ENCODE peak calls at places on chromosomes 13 and 19, in four cellular contexts. U is stomach, H is left lung, S is A549. L is an unnamed sample.

GRCh38 chr19:52640916-52641315 is 2.8 kb upstream of the ZNF83 start:
- DNase-seq in U (no peak), H (no peak), S (no peak), L (no peak)

GRCh38 chr19:35665604-35666003 is 713 bp upstream of the UPK1A start:
- DNase-seq in U (no peak), H (peak), S (no peak), L (no peak)

GRCh38 chr13:61144301-61144700 is 271.3 kb downstream of the PCDH20 start:
- DNase-seq in U (no peak), H (no peak), S (no peak), L (no peak)

GRCh38 chr19:5062195-5062594 is 93.3 kb downstream of the KDM4B start:
- DNase-seq in U (no peak), H (no peak), S (no peak), L (no peak)

GRCh38 chr19:40740747-40741146 is 9.5 kb downstream of the ACTMAP start:
- DNase-seq in U (no peak), H (no peak), S (no peak), L (no peak)

GRCh38 chr13:110565296-110565695 is 3.8 kb upstream of the RAB20 start:
- DNase-seq in U (no peak), H (no peak), S (no peak), L (no peak)

GRCh38 chr13:111031531-111031961 is 83.6 kb upstream of the ARHGEF7 start:
- DNase-seq in U (no peak), H (no peak), S (no peak), L (no peak)

GRCh38 chr13:40680659-40681323 is 14.3 kb upstream of the FOXO1 start:
- DNase-seq in U (no peak), H (no peak), S (no peak), L (no peak)

GRCh38 chr19:39438270-39438934 is 2.7 kb upstream of the RPS16 start:
- DNase-seq in U (no peak), H (no peak), S (no peak), L (no peak)

GRCh38 chr13:101155920-101156319 is 260.4 kb downstream of the NALCN start:
- DNase-seq in U (no peak), H (no peak), S (peak), L (no peak)

GRCh38 chr19:36963262-36963661 is 47.1 kb downstream of the ZNF568 start:
- DNase-seq in U (no peak), H (no peak), S (no peak), L (no peak)

GRCh38 chr13:101624210-101624922 is 171.9 kb downstream of the ITGBL1 start:
- DNase-seq in U (no peak), H (no peak), S (no peak), L (no peak)

GRCh38 chr13:37348916-37349653 is 243.6 kb upstream of the CSNK1A1L start:
- DNase-seq in U (no peak), H (no peak), S (no peak), L (no peak)

GRCh38 chr19:20969898-20970297 is 46.8 kb downstream of the ZNF85 start:
- DNase-seq in U (no peak), H (no peak), S (no peak), L (no peak)

GRCh38 chr13:59809564-59809963 is 354.2 kb downstream of the DIAPH3 start:
- DNase-seq in U (no peak), H (no peak), S (no peak), L (no peak)

GRCh38 chr19:13396256-13397080 is 109.8 kb downstream of the CACNA1A start:
- DNase-seq in U (no peak), H (no peak), S (peak), L (no peak)

GRCh38 chr13:106911602-106912001 is 343.7 kb upstream of the ARGLU1 start:
- DNase-seq in U (no peak), H (no peak), S (no peak), L (no peak)

GRCh38 chr13:48334534-48335127 is 31.1 kb downstream of the RB1 start:
- DNase-seq in U (no peak), H (no peak), S (peak), L (no peak)

GRCh38 chr13:61768175-61768574 is 352.5 kb upstream of the PCDH20 start:
- DNase-seq in U (no peak), H (no peak), S (no peak), L (no peak)

GRCh38 chr19:24159707-24160106 is 72.7 kb downstream of the ZNF254 start:
- DNase-seq in U (no peak), H (no peak), S (no peak), L (no peak)

GRCh38 chr13:96958286-96958891 is 35.9 kb downstream of the OXGR1 start:
- DNase-seq in U (peak), H (no peak), S (no peak), L (no peak)

GRCh38 chr19:6800991-6801396 is 28.5 kb downstream of the VAV1 start:
- DNase-seq in U (no peak), H (no peak), S (peak), L (no peak)

GRCh38 chr19:37413243-37414084 is 42.6 kb downstream of the ZNF527 start:
- DNase-seq in U (no peak), H (no peak), S (no peak), L (no peak)

GRCh38 chr13:47033216-47033615 is 136.4 kb upstream of the HTR2A start:
- DNase-seq in U (no peak), H (no peak), S (no peak), L (no peak)

GRCh38 chr19:50837300-50837699 is 3.9 kb upstream of the KLK15 start:
- DNase-seq in U (no peak), H (no peak), S (no peak), L (no peak)

GRCh38 chr13:75458696-75459422 is 23.1 kb downstream of the TBC1D4 start:
- DNase-seq in U (peak), H (no peak), S (no peak), L (peak)

GRCh38 chr13:97600438-97601080 is 166.6 kb downstream of the RAP2A start:
- DNase-seq in U (no peak), H (no peak), S (no peak), L (no peak)

GRCh38 chr13:28273919-28274318 is 135.6 kb downstream of the PAN3 start:
- DNase-seq in U (no peak), H (no peak), S (no peak), L (no peak)

GRCh38 chr13:35858665-35859064 is 272.5 kb downstream of the DCLK1 start:
- DNase-seq in U (no peak), H (no peak), S (no peak), L (no peak)

GRCh38 chr19:10112895-10113591 is 1.6 kb downstream of the P2RY11 start:
- DNase-seq in U (peak), H (peak), S (no peak), L (peak)

GRCh38 chr13:97125810-97126738 is 96.1 kb upstream of the MBNL2 start:
- DNase-seq in U (no peak), H (no peak), S (no peak), L (no peak)

GRCh38 chr19:6117534-6117933 is 7.2 kb upstream of the RFX2 start:
- DNase-seq in U (no peak), H (no peak), S (no peak), L (no peak)

GRCh38 chr13:51614350-51614786 is 30.1 kb downstream of the WDFY2 start:
- DNase-seq in U (no peak), H (no peak), S (no peak), L (no peak)

GRCh38 chr19:38778733-38779132 is 5.4 kb upstream of the LGALS7 start:
- DNase-seq in U (no peak), H (no peak), S (no peak), L (no peak)

GRCh38 chr19:16328824-16329482 is 4.3 kb downstream of the KLF2 start:
- DNase-seq in U (no peak), H (no peak), S (no peak), L (no peak)

GRCh38 chr19:10037367-10037766 is 24.1 kb downstream of the RDH8 start:
- DNase-seq in U (no peak), H (no peak), S (no peak), L (no peak)

GRCh38 chr19:5228932-5229777 is 111.5 kb downstream of the PTPRS start:
- DNase-seq in U (no peak), H (no peak), S (peak), L (no peak)

GRCh38 chr19:18014197-18014596 is 6.2 kb downstream of the ARRDC2 start:
- DNase-seq in U (no peak), H (no peak), S (no peak), L (no peak)

GRCh38 chr13:31987071-31987470 is 44.5 kb upstream of the FRY start:
- DNase-seq in U (no peak), H (no peak), S (no peak), L (no peak)

DNA sequence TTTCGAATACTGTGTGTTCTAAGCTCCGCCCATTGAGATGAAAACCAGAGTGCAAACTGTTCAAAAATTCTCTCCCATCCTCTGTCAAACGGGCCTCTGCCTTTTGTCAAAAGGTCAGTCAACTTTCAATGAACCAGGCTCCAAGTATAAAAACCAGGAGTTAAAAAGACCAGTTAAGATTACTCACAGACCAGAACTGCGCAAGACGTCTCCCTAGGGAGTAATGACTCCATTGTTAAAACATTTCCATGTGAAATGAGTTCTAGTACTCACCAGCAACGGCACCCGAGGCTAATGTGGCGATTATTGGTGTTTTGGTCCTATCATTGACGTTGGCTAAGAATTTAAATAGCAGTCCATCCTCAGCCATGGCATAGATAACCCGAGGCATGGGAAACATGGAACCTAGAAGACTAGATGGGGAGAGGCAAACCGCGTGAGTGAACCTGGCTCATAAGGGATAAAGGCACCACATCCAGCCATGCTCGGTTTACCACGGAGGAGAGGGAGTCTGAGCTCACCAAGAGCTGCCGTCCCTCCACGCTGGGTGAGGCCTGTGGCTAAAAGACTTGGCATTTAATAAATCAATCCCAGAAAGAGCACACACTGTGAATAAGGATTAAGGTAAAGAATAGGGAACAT is 73.3 kb downstream of the SLC7A1 start:
- DNase-seq in U (no peak), H (no peak), S (no peak), L (no peak)
- TF ChIP-seq CTCF in U (no peak), H (no peak), S (no peak), L (no peak)

GRCh38 chr19:30375651-30376050 is 3.5 kb downstream of the ZNF536 start:
- DNase-seq in U (peak), H (no peak), S (no peak), L (no peak)
- H3K27ac ChIP-seq in U (no peak), H (no peak), S (no peak), L (no peak)

GRCh38 chr13:87671031-87671823 is at the start of gene SLITRK5:
- DNase-seq in U (peak), H (peak), S (peak), L (peak)

GRCh38 chr13:87671824-87672603 is 843 bp downstream of the SLITRK5 start:
- DNase-seq in U (no peak), H (peak), S (no peak), L (peak)

GRCh38 chr13:87667686-87668085 is 3.5 kb upstream of the SLITRK5 start:
- DNase-seq in U (no peak), H (no peak), S (no peak), L (no peak)

GRCh38 chr13:87666826-87667225 is 4.3 kb upstream of the SLITRK5 start:
- DNase-seq in U (no peak), H (no peak), S (no peak), L (no peak)

DNA sequence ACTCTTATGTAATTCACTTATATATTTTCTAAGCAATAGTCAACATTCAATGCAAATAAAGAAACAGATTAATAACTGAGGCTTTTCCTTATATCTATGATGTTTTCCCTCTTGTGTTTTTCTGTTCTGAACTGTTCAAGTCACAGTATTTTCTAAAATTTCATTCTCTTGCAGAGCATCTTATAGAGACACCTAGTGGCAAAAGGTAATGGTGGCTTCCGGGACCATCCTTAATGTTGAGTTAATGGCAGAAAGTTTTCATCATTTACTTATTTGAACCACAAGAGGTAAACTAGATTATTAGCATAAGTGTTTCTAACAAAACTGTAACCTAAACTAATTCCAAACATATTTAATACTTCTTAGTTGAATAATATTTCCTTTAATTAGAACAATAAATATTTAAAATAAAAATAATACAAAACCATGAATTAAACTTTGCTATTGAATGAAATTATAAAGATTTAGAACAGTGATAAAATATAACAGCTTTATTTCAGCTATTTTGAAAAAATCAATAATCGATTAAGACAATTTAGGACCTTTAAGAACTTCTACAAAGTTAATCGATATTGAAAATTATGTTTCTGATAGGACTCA is 1.7 kb upstream of the SLITRK5 start:
- DNase-seq in U (no peak), H (no peak), S (no peak), L (no peak)
- TF ChIP-seq CTCF in U (no peak), H (no peak), S (peak), L (no peak)

GRCh38 chr13:73662833-73663232 is 471.4 kb downstream of the KLF12 start:
- DNase-seq in U (no peak), H (no peak), S (no peak), L (no peak)

GRCh38 chr13:73665279-73665678 is 468.9 kb downstream of the KLF12 start:
- DNase-seq in U (no peak), H (no peak), S (no peak), L (no peak)

GRCh38 chr13:73671011-73671410 is 463.2 kb downstream of the KLF12 start:
- DNase-seq in U (no peak), H (no peak), S (no peak), L (no peak)

GRCh38 chr13:73672492-73672891 is 461.7 kb downstream of the KLF12 start:
- DNase-seq in U (no peak), H (no peak), S (no peak), L (no peak)

DNA sequence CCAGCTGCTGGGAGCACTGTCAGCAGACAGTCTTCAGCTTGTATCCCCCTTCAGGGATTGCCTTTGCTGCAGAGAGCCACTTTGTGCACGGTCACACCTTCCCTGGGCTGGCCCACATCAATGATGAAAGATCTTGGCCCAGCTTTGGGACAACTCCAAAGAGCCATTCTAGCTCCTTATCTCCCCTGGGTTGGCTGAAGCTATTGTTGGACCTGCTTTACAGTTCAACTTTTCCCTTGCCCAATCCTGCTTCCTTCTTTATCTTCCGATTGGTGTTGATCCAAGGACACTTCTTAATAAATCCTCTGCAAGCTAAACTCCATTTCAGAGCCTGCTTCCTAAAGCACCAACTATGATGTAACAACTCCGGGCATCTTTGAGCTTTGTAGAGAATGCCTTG is 466.4 kb downstream of the KLF12 start:
- DNase-seq in U (peak), H (no peak), S (no peak), L (no peak)
- H3K27ac ChIP-seq in U (no peak), H (no peak), S (no peak), L (no peak)

GRCh38 chr13:91078093-91078679 is 269.3 kb upstream of the MIR17HG start:
- DNase-seq in U (no peak), H (no peak), S (peak), L (no peak)
- TF ChIP-seq CTCF in U (no peak), H (no peak), S (peak), L (peak)

DNA sequence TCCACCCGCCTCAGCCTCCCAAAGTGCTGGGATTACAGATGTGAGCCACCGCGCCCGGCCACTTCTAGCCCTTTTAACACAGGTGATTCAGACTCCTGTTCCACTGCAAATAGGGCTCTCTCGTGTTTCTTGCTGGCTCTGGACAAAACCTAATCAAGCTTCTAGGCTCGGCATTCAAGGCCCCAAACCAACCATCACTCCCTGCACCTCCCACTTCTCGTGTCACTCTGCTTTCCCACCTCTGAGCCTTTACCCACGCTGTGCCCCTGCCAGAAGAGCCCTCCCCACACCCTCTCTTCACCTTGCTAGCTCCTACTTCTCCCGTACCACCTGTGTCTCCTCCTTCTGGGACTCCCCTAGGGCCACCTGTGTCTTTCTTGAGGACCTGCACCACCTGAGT is 19.8 kb downstream of the KANK2 start:
- DNase-seq in U (no peak), H (no peak), S (no peak), L (no peak)
- H3K27ac ChIP-seq in U (no peak), H (no peak), S (no peak), L (no peak)

DNA sequence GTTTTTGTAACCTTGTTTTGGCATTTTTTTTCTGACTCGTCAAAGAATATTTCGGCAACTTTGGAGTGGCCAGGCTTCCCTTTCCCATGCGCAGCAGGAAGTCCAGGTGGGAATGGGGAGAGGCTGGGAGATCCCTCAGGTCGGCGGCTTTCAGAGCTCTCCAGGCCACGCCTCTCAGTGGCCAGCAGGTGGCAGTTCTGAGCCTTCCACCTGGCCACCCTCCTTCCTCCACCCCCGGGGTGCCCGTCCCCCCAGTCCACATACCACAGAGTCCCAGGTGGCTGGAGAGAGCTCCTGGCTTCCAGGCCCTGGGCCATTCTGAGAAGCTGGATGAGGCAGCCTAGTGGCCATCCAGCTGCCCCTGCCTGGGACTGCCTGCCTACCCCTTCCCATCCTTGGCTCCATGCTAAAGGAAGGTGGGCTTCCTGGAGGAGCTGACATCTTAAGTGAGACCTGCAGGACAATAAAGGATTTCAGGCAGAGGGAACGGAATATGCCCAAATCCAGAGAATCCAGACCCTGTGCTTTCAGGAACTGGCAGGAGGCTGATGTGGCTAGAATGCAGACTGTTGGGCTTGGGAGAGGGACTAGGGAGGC is 46.3 kb downstream of the CCNE1 start:
- DNase-seq in U (peak), H (no peak), S (peak), L (no peak)
- TF ChIP-seq CTCF in U (no peak), H (peak), S (peak), L (peak)

GRCh38 chr13:23579072-23579885 is 9.1 kb downstream of the TNFRSF19 start:
- DNase-seq in U (peak), H (peak), S (peak), L (peak)

GRCh38 chr13:23575632-23576031 is 5.4 kb downstream of the TNFRSF19 start:
- DNase-seq in U (no peak), H (no peak), S (no peak), L (no peak)

GRCh38 chr13:23579886-23580706 is 9.9 kb downstream of the TNFRSF19 start:
- DNase-seq in U (no peak), H (no peak), S (no peak), L (no peak)

GRCh38 chr13:23574421-23574820 is 4.2 kb downstream of the TNFRSF19 start:
- DNase-seq in U (no peak), H (no peak), S (no peak), L (no peak)

DNA sequence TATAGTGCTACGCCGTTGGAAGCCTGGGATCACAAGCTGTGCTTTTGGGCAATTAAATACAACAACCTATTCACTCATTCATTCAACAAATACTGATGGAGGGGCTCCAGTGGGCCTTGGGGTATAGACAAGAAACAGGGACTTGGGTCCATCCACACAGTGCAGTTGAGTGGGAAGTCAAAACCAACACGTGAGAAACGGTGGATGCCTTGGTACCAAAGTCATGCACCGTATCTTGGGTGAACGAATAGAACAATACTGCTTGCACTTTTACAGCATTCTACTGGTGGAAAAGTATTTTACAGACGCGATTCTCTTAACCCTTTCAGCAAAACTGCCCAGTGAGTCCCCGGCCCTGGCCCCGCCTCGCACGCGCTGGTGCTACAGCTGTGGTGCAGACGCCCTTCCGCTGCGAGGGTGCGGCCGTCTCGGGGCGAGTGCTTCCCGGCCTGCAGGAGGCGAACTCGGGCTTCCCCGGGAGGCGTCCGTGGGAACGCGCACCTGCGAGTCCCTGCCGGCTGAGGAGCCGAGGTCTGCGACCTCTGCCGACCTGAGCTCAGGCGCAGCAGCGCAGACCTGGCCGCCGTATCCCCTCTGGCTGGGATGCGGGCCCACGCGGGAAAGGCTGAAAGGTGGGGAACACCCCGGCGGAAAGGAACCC is 8.3 kb downstream of the TNFRSF19 start:
- DNase-seq in U (peak), H (peak), S (peak), L (peak)
- H3K27ac ChIP-seq in U (peak), H (peak), S (peak), L (peak)

L was measured in kidney.